ENCODE peak calls at places on chromosomes 12 and 14, in four cellular contexts. J is neuronal stem cell, O is IMR-90, L is mesendoderm. B is an unnamed sample.

GRCh38 chr14:60324837-60325236 is 75.8 kb downstream of the PPM1A start:
- DNase-seq in J (no peak), O (no peak), L (no peak), B (no peak)

GRCh38 chr12:12890815-12891645 is at the start of gene GPRC5A:
- DNase-seq in J (no peak), L (peak; percentile 95), O (peak; percentile 98), B (peak; percentile 78)

GRCh38 chr12:82687020-82687951 is 580 bp downstream of the TMTC2 start:
- DNase-seq in O (peak; percentile 9), L (peak; percentile 82), J (peak; percentile 42), B (peak; percentile 80)

GRCh38 chr14:89767861-89768268 is 186.7 kb downstream of the EFCAB11 start:
- DNase-seq in J (peak; percentile 9), L (peak; percentile 87), O (peak; percentile 63), B (peak; percentile 61)

GRCh38 chr14:60656755-60657608 is 7.7 kb upstream of the SIX1 start:
- DNase-seq in O (peak; percentile 73), J (peak; percentile 68), L (peak; percentile 82), B (peak; percentile 78)

GRCh38 chr14:62098357-62098756 is 336.1 kb downstream of the SNAPC1 start:
- DNase-seq in O (no peak), L (no peak), J (no peak), B (no peak)

GRCh38 chr14:99468836-99469592 is 11.6 kb downstream of the SETD3 start:
- DNase-seq in J (no peak), L (no peak), O (peak; percentile 32), B (no peak)

GRCh38 chr12:76706099-76706498 is 57.8 kb upstream of the ZDHHC17 start:
- DNase-seq in O (peak; percentile 56), L (no peak), J (no peak), B (no peak)

GRCh38 chr12:2112401-2112800 is 59.6 kb downstream of the CACNA1C start:
- DNase-seq in J (no peak), L (no peak), O (no peak), B (no peak)

GRCh38 chr12:28209782-28210181 is 19.5 kb downstream of the CCDC91 start:
- DNase-seq in J (no peak), O (no peak), L (peak; percentile 61), B (no peak)

GRCh38 chr12:109612975-109613502 is 39.4 kb downstream of the MVK start:
- DNase-seq in J (no peak), O (peak; percentile 6), L (peak; percentile 52), B (no peak)

GRCh38 chr12:31877884-31878283 is 81.3 kb upstream of the RESF1 start:
- DNase-seq in L (peak; percentile 66), J (no peak), O (no peak), B (no peak)

GRCh38 chr14:23494223-23494622 is 24.7 kb downstream of the NGDN start:
- DNase-seq in J (peak; percentile 75), O (peak; percentile 48), L (peak; percentile 98), B (peak; percentile 75)

GRCh38 chr14:95871531-95871930 is 5.1 kb upstream of the TUNAR start:
- DNase-seq in L (no peak), J (no peak), O (no peak), B (no peak)

GRCh38 chr12:67068773-67069450 is 200.2 kb upstream of the CAND1 start:
- DNase-seq in J (peak; percentile 66), O (peak; percentile 7), L (peak; percentile 86), B (peak; percentile 74)

GRCh38 chr14:96089401-96089800 is 50.2 kb downstream of the C14orf132 start:
- DNase-seq in J (no peak), O (no peak), L (no peak), B (no peak)

GRCh38 chr12:94080684-94081009 is 67.7 kb upstream of the PLXNC1 start:
- DNase-seq in J (no peak), L (no peak), O (no peak), B (no peak)

GRCh38 chr12:109795023-109795422 is 38.2 kb downstream of the TRPV4 start:
- DNase-seq in O (peak; percentile 66), J (no peak), L (no peak), B (no peak)

GRCh38 chr14:64971890-64972785 is at the start of gene RAB15:
- DNase-seq in O (peak; percentile 6), L (no peak), J (no peak), B (no peak)

GRCh38 chr14:54669759-54670630 is 103.1 kb downstream of the SAMD4A start:
- DNase-seq in O (peak; percentile 85), L (no peak), J (no peak), B (no peak)

GRCh38 chr12:24797901-24798300 is 151.0 kb downstream of the BCAT1 start:
- DNase-seq in J (no peak), O (no peak), L (no peak), B (no peak)

GRCh38 chr14:90781344-90781761 is 34.9 kb downstream of the TTC7B start:
- DNase-seq in J (no peak), L (no peak), O (peak; percentile 71), B (no peak)

GRCh38 chr12:3214508-3215365 is 137.6 kb downstream of the TSPAN9 start:
- DNase-seq in O (no peak), J (no peak), L (peak; percentile 85), B (peak; percentile 76)

GRCh38 chr12:97561321-97562230 is 99.0 kb downstream of the RMST start:
- DNase-seq in O (no peak), L (no peak), J (no peak), B (no peak)

GRCh38 chr12:64171715-64172114 is 50.4 kb downstream of the KICS2 start:
- DNase-seq in O (peak; percentile 67), L (peak; percentile 72), J (no peak), B (no peak)

GRCh38 chr12:2984249-2984648 is 25.1 kb downstream of the TEAD4 start:
- DNase-seq in L (no peak), J (no peak), O (no peak), B (no peak)

GRCh38 chr12:128025856-128026255 is 241.1 kb upstream of the TMEM132C start:
- DNase-seq in L (peak; percentile 37), J (no peak), O (no peak), B (peak; percentile 39)

GRCh38 chr14:68594737-68595380 is 198.0 kb downstream of the ZFP36L1 start:
- DNase-seq in J (no peak), O (no peak), L (no peak), B (no peak)

GRCh38 chr12:118582863-118583262 is 206.5 kb downstream of the SUDS3 start:
- DNase-seq in J (no peak), L (peak; percentile 49), O (no peak), B (no peak)

GRCh38 chr12:116916714-116917114 is 6.0 kb downstream of the FBXW8 start:
- DNase-seq in L (peak; percentile 80), O (peak; percentile 84), J (no peak), B (no peak)

GRCh38 chr12:52361553-52361952 is 5.7 kb downstream of the KRT85 start:
- DNase-seq in L (no peak), O (no peak), J (no peak), B (no peak)

GRCh38 chr12:56718636-56719035 is 6.5 kb downstream of the NACA start:
- DNase-seq in L (no peak), J (no peak), O (no peak), B (no peak)

GRCh38 chr12:125143491-125143890 is 78.3 kb downstream of the AACS start:
- DNase-seq in J (no peak), O (peak; percentile 39), L (peak; percentile 27), B (no peak)
- H3K23ac ChIP-seq in J (peak overlapping the region; percentile 38), O (no peak overlapping the region), L (no peak overlapping the region), B (no peak overlapping the region)

DNA sequence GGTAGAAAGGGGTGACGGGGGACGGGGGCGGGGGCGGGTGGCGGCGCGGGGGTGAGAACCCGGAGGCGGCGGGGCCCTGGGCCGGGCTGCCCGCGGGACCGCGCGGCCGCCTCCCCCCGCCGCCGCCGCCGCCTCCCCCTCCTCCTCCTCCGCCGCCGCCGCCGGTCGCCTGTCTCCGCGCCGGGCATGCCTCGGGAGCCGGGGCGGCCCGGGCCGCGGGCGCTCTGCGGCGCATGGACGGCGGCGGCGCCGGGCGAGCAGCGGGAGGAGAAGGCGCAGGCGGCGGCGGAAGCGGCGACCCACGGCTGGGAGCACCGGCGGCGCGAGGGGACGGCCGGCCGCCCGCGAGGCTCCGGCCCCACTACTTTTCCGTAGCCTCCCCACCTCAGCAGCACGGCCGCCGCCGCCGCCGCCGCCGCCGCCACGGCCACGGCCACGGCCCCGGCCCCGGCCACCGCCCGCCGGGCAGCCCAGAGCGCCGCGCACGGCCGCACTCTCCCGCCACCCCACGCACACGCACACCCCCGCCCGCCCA is at the start of gene NPAS3:
- DNase-seq in L (no peak), O (no peak), J (no peak), B (no peak)
- H3K23ac ChIP-seq in L (no peak within 1 kb of the TSS), O (no peak within 1 kb of the TSS), J (peak within 1 kb of the TSS; percentile 75), B (no peak within 1 kb of the TSS)

GRCh38 chr14:94362614-94363133 is 25.7 kb downstream of the SERPINA1 start:
- DNase-seq in L (no peak), O (no peak), J (no peak), B (no peak)
- H3K23ac ChIP-seq in L (no peak overlapping the region), O (no peak overlapping the region), J (peak overlapping the region; percentile 16), B (no peak overlapping the region)

GRCh38 chr12:104704224-104704623 is 247.5 kb downstream of the CHST11 start:
- DNase-seq in L (peak; percentile 37), O (no peak), J (no peak), B (peak; percentile 75)
- H3K23ac ChIP-seq in L (no peak overlapping the region), O (no peak overlapping the region), J (peak overlapping the region; percentile 76), B (no peak overlapping the region)

DNA sequence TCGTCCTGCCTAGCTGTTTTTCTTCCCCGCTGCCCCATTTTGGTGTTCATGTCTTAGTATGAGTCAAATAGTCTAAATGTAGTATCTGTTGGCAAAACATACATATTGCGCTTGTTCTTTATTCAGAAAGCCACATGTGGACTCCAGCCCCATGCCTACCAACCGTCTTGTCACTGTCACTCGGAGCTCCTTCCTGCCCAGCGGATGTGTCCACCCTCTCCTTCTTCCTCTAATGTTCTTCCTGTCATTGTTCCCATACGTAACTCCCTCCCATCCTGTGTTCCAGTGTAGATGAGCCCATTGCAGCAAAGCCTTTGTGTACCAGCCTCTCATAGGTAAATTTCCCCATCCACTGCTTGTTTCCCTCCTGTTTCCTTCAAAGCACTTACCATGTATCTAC is 120.5 kb downstream of the TMX1 start:
- DNase-seq in J (no peak), O (no peak), L (no peak), B (no peak)
- H3K23ac ChIP-seq in J (no peak overlapping the region), O (no peak overlapping the region), L (no peak overlapping the region), B (no peak overlapping the region)

GRCh38 chr14:41891624-41892023 is 284.9 kb downstream of the LRFN5 start:
- DNase-seq in O (no peak), L (no peak), J (no peak), B (no peak)
- H3K23ac ChIP-seq in O (no peak overlapping the region), L (no peak overlapping the region), J (no peak overlapping the region), B (no peak overlapping the region)